ENCODE peak calls at places on chromosomes 7 and 10, in ten cellular contexts. One of them, this sample, is unnamed.

GRCh38 chr10:54796876-54797275 is 4.2 kb downstream of the PCDH15 start:
- DNase-seq in astrocyte of the spinal cord: no peak
- DNase-seq in breast epithelium: no peak
- DNase-seq in ovary: no peak
- DNase-seq in dorsolateral prefrontal cortex: no peak
- DNase-seq in upper lobe of left lung: no peak
- DNase-seq in HFFc6: no peak
- DNase-seq in endothelial cell of umbilical vein: peak
- DNase-seq in heart right ventricle: no peak
- DNase-seq in sigmoid colon: no peak
- DNase-seq in this sample: no peak

GRCh38 chr7:75866497-75867389 is 12.1 kb upstream of the RHBDD2 start:
- DNase-seq in dorsolateral prefrontal cortex: peak
- DNase-seq in astrocyte of the spinal cord: peak
- DNase-seq in upper lobe of left lung: peak
- DNase-seq in HFFc6: peak
- DNase-seq in breast epithelium: no peak
- DNase-seq in sigmoid colon: peak
- DNase-seq in endothelial cell of umbilical vein: peak
- DNase-seq in ovary: peak
- DNase-seq in heart right ventricle: peak
- DNase-seq in this sample: no peak

GRCh38 chr7:146865696-146866095 is 749.1 kb downstream of the CNTNAP2 start:
- DNase-seq in sigmoid colon: no peak
- DNase-seq in endothelial cell of umbilical vein: no peak
- DNase-seq in heart right ventricle: no peak
- DNase-seq in astrocyte of the spinal cord: no peak
- DNase-seq in ovary: no peak
- DNase-seq in HFFc6: no peak
- DNase-seq in dorsolateral prefrontal cortex: no peak
- DNase-seq in upper lobe of left lung: no peak
- DNase-seq in breast epithelium: no peak
- DNase-seq in this sample: no peak

GRCh38 chr10:79022565-79023488 is 45.9 kb upstream of the ZMIZ1 start:
- DNase-seq in heart right ventricle: peak
- DNase-seq in ovary: peak
- DNase-seq in sigmoid colon: peak
- DNase-seq in endothelial cell of umbilical vein: peak
- DNase-seq in dorsolateral prefrontal cortex: peak
- DNase-seq in HFFc6: no peak
- DNase-seq in upper lobe of left lung: no peak
- DNase-seq in astrocyte of the spinal cord: peak
- DNase-seq in breast epithelium: no peak
- DNase-seq in this sample: no peak

GRCh38 chr10:86331861-86332260 is 34.7 kb downstream of the GRID1 start:
- DNase-seq in ovary: no peak
- DNase-seq in upper lobe of left lung: no peak
- DNase-seq in breast epithelium: no peak
- DNase-seq in astrocyte of the spinal cord: no peak
- DNase-seq in heart right ventricle: no peak
- DNase-seq in dorsolateral prefrontal cortex: no peak
- DNase-seq in endothelial cell of umbilical vein: no peak
- DNase-seq in HFFc6: no peak
- DNase-seq in sigmoid colon: peak
- DNase-seq in this sample: no peak

GRCh38 chr7:102291056-102291915 is 4.6 kb downstream of the SH2B2 start:
- DNase-seq in astrocyte of the spinal cord: no peak
- DNase-seq in endothelial cell of umbilical vein: no peak
- DNase-seq in sigmoid colon: no peak
- DNase-seq in heart right ventricle: no peak
- DNase-seq in ovary: no peak
- DNase-seq in breast epithelium: no peak
- DNase-seq in HFFc6: no peak
- DNase-seq in dorsolateral prefrontal cortex: no peak
- DNase-seq in upper lobe of left lung: no peak
- DNase-seq in this sample: no peak

GRCh38 chr7:89517815-89518214 is 636.5 kb upstream of the STEAP1 start:
- DNase-seq in sigmoid colon: no peak
- DNase-seq in ovary: no peak
- DNase-seq in upper lobe of left lung: no peak
- DNase-seq in HFFc6: no peak
- DNase-seq in dorsolateral prefrontal cortex: no peak
- DNase-seq in astrocyte of the spinal cord: no peak
- DNase-seq in breast epithelium: no peak
- DNase-seq in heart right ventricle: no peak
- DNase-seq in endothelial cell of umbilical vein: no peak
- DNase-seq in this sample: no peak

GRCh38 chr10:4767033-4767814 is 58.8 kb upstream of the AKR1E2 start:
- DNase-seq in dorsolateral prefrontal cortex: no peak
- DNase-seq in upper lobe of left lung: no peak
- DNase-seq in heart right ventricle: no peak
- DNase-seq in HFFc6: peak
- DNase-seq in ovary: no peak
- DNase-seq in astrocyte of the spinal cord: peak
- DNase-seq in endothelial cell of umbilical vein: peak
- DNase-seq in breast epithelium: no peak
- DNase-seq in sigmoid colon: no peak
- DNase-seq in this sample: no peak

GRCh38 chr10:93554760-93555432 is 11.6 kb upstream of the FFAR4 start:
- DNase-seq in HFFc6: peak
- DNase-seq in heart right ventricle: peak
- DNase-seq in sigmoid colon: no peak
- DNase-seq in endothelial cell of umbilical vein: peak
- DNase-seq in breast epithelium: peak
- DNase-seq in upper lobe of left lung: peak
- DNase-seq in ovary: peak
- DNase-seq in dorsolateral prefrontal cortex: peak
- DNase-seq in astrocyte of the spinal cord: peak
- DNase-seq in this sample: no peak

GRCh38 chr7:48563334-48563733 is 361.0 kb upstream of the CDC14C start:
- DNase-seq in sigmoid colon: no peak
- DNase-seq in breast epithelium: no peak
- DNase-seq in astrocyte of the spinal cord: no peak
- DNase-seq in heart right ventricle: no peak
- DNase-seq in HFFc6: no peak
- DNase-seq in endothelial cell of umbilical vein: no peak
- DNase-seq in dorsolateral prefrontal cortex: no peak
- DNase-seq in upper lobe of left lung: no peak
- DNase-seq in ovary: no peak
- DNase-seq in this sample: no peak

GRCh38 chr7:37341033-37341630 is 107.5 kb downstream of the ELMO1 start:
- DNase-seq in astrocyte of the spinal cord: no peak
- DNase-seq in breast epithelium: no peak
- DNase-seq in heart right ventricle: no peak
- DNase-seq in HFFc6: no peak
- DNase-seq in endothelial cell of umbilical vein: no peak
- DNase-seq in dorsolateral prefrontal cortex: no peak
- DNase-seq in ovary: no peak
- DNase-seq in sigmoid colon: no peak
- DNase-seq in upper lobe of left lung: no peak
- DNase-seq in this sample: no peak

GRCh38 chr7:5591547-5591899 is 167.9 kb upstream of the TNRC18 start:
- DNase-seq in breast epithelium: no peak
- DNase-seq in HFFc6: peak
- DNase-seq in dorsolateral prefrontal cortex: no peak
- DNase-seq in sigmoid colon: no peak
- DNase-seq in endothelial cell of umbilical vein: peak
- DNase-seq in heart right ventricle: no peak
- DNase-seq in upper lobe of left lung: peak
- DNase-seq in astrocyte of the spinal cord: peak
- DNase-seq in ovary: peak
- DNase-seq in this sample: no peak

DNA sequence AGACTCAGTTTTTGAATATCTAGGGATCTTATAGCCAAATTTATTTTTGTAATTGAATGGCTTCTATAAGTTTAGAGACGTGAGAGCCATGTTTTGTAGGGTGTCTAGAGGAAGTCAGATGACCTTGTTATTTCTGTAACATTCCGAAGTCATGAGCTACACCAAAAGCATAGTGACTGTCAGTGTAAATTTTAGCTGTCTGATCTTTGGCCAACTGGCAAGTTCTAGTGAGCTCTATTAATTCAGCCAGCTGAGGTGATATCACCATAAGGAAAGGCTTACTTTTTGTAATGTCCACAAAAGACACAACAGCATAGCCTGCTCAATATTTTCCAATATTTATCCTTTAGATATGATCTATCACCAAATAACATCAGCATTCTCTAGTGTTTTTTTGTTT is 9.9 kb upstream of the NT5C3A start:
- DNase-seq in upper lobe of left lung: no peak
- DNase-seq in breast epithelium: no peak
- DNase-seq in endothelial cell of umbilical vein: peak
- DNase-seq in HFFc6: peak
- DNase-seq in dorsolateral prefrontal cortex: no peak
- DNase-seq in sigmoid colon: no peak
- DNase-seq in heart right ventricle: no peak
- DNase-seq in ovary: no peak
- DNase-seq in astrocyte of the spinal cord: peak
- DNase-seq in this sample: peak
- TF ChIP-seq CTCF in upper lobe of left lung: no peak
- TF ChIP-seq CTCF in breast epithelium: no peak
- TF ChIP-seq CTCF in endothelial cell of umbilical vein: no peak
- TF ChIP-seq CTCF in HFFc6: no peak
- TF ChIP-seq CTCF in dorsolateral prefrontal cortex: no peak
- TF ChIP-seq CTCF in sigmoid colon: no peak
- TF ChIP-seq CTCF in heart right ventricle: no peak
- TF ChIP-seq CTCF in ovary: no peak
- TF ChIP-seq CTCF in astrocyte of the spinal cord: no peak
- TF ChIP-seq CTCF in this sample: no peak

DNA sequence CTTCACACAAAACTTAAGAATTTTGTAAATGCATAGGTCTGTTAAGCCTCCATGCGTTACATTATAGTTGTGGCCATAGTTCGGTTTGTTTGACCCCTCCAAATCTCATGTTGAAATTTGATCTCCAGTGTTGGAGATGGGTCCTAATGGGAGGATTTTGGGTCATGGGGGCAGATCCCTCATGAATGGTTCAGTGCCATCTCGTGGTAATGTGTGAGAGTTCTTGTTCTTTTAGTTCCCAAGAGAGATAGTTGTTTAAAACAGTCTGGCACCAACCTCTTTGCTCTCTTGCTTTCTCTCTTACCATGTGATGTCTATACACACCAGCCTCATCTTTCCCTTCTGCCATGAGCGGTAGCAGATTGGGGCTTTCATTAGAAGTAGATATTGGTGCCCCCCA is 264.3 kb downstream of the TCF7L2 start:
- DNase-seq in upper lobe of left lung: no peak
- DNase-seq in ovary: no peak
- DNase-seq in breast epithelium: no peak
- DNase-seq in HFFc6: no peak
- DNase-seq in astrocyte of the spinal cord: no peak
- DNase-seq in heart right ventricle: no peak
- DNase-seq in sigmoid colon: no peak
- DNase-seq in endothelial cell of umbilical vein: no peak
- DNase-seq in dorsolateral prefrontal cortex: no peak
- DNase-seq in this sample: no peak
- TF ChIP-seq CTCF in upper lobe of left lung: no peak
- TF ChIP-seq CTCF in ovary: no peak
- TF ChIP-seq CTCF in breast epithelium: no peak
- TF ChIP-seq CTCF in HFFc6: peak
- TF ChIP-seq CTCF in astrocyte of the spinal cord: no peak
- TF ChIP-seq CTCF in heart right ventricle: no peak
- TF ChIP-seq CTCF in sigmoid colon: no peak
- TF ChIP-seq CTCF in endothelial cell of umbilical vein: no peak
- TF ChIP-seq CTCF in dorsolateral prefrontal cortex: no peak
- TF ChIP-seq CTCF in this sample: no peak

GRCh38 chr10:26528715-26529393 is 90.7 kb downstream of the APBB1IP start:
- DNase-seq in ovary: no peak
- DNase-seq in heart right ventricle: no peak
- DNase-seq in upper lobe of left lung: no peak
- DNase-seq in endothelial cell of umbilical vein: no peak
- DNase-seq in dorsolateral prefrontal cortex: no peak
- DNase-seq in breast epithelium: no peak
- DNase-seq in HFFc6: no peak
- DNase-seq in astrocyte of the spinal cord: no peak
- DNase-seq in sigmoid colon: no peak
- DNase-seq in this sample: no peak

DNA sequence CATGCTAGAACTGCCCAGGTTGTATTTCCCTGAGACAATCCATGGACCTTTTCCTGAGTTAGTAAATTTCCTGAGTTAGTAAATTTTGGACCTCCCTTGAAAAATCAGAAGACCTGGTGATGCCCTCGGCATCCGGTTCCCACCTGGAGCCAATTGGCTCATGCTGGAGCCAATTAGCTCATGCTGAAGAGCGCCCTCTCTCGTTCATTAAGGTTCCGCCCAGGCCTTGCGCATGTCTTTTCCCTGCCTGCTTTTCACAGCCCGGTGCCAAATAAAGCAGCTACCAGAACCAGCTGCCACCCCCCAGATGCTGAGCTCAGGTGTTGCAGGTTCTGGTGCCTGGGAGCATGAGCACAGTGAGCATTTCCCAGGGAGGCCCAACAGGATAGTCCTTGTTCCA is 96.2 kb downstream of the APBB1IP start:
- DNase-seq in breast epithelium: no peak
- DNase-seq in astrocyte of the spinal cord: no peak
- DNase-seq in endothelial cell of umbilical vein: no peak
- DNase-seq in HFFc6: no peak
- DNase-seq in dorsolateral prefrontal cortex: no peak
- DNase-seq in heart right ventricle: no peak
- DNase-seq in ovary: no peak
- DNase-seq in upper lobe of left lung: no peak
- DNase-seq in sigmoid colon: no peak
- DNase-seq in this sample: no peak
- TF ChIP-seq CTCF in breast epithelium: no peak
- TF ChIP-seq CTCF in astrocyte of the spinal cord: no peak
- TF ChIP-seq CTCF in endothelial cell of umbilical vein: no peak
- TF ChIP-seq CTCF in HFFc6: peak
- TF ChIP-seq CTCF in dorsolateral prefrontal cortex: no peak
- TF ChIP-seq CTCF in heart right ventricle: no peak
- TF ChIP-seq CTCF in ovary: no peak
- TF ChIP-seq CTCF in upper lobe of left lung: no peak
- TF ChIP-seq CTCF in sigmoid colon: no peak
- TF ChIP-seq CTCF in this sample: peak

DNA sequence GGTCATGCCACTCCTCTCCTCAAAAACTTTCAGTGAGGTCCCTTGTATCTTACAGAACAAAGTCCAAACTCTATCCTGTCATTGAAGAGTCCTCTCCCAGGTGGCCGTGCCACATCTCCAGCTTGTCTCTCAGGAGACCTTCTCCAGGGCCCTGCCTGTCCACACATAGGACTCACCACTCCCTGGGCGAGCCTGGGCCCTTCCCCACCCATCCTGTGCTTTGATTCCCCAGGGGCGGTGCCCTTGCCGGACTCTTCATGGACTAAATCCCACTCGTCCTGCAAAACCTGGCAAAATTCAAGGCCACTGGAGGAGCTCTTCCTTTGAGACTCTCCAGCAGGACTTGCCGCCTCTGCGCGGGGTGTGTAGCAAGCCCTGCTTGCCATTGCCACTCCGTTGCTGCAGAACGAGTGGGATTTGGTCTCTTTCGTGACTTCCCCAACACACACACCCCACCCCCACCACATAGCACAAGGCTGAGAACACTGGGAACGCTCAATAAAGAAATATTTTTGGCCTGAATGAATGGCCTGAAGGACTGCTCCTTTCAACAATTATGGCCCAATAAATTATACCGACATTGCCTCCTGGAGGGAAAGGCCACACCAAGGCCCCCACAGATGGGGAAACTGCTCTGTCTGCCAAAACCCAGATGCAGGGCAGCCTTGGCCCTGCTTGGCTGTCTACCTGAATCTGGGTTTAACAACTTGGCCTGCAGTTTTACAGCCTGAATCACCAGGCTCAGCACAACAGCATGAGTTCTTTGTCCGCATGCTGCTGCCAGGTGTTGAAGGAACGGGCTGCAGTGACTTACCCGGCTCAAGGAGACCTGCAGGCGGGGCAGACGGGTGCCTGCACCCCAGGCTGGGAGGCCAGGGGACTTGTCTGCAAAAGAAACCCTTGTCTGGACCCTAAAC is 72.8 kb upstream of the KAT6B start:
- DNase-seq in upper lobe of left lung: no peak
- DNase-seq in HFFc6: peak
- DNase-seq in dorsolateral prefrontal cortex: no peak
- DNase-seq in sigmoid colon: peak
- DNase-seq in breast epithelium: no peak
- DNase-seq in endothelial cell of umbilical vein: no peak
- DNase-seq in heart right ventricle: no peak
- DNase-seq in ovary: peak
- DNase-seq in astrocyte of the spinal cord: peak
- DNase-seq in this sample: peak
- TF ChIP-seq CTCF in upper lobe of left lung: no peak
- TF ChIP-seq CTCF in HFFc6: peak
- TF ChIP-seq CTCF in dorsolateral prefrontal cortex: no peak
- TF ChIP-seq CTCF in sigmoid colon: no peak
- TF ChIP-seq CTCF in breast epithelium: no peak
- TF ChIP-seq CTCF in endothelial cell of umbilical vein: no peak
- TF ChIP-seq CTCF in heart right ventricle: no peak
- TF ChIP-seq CTCF in ovary: no peak
- TF ChIP-seq CTCF in astrocyte of the spinal cord: no peak
- TF ChIP-seq CTCF in this sample: peak

This sample was measured in BJ.